ENCODE peak calls at places on chromosome 13, in four cellular contexts. One of them, this sample, is unnamed.

GRCh38 chr13:74128171-74128767 is 5.9 kb downstream of the KLF12 start:
- DNase-seq in nephron progenitor cell: peak
- DNase-seq in NAMALWA: no peak
- DNase-seq in HTR-8/SVneo: no peak
- DNase-seq in this sample: no peak

GRCh38 chr13:30832845-30833332 is 73.2 kb upstream of the MEDAG start:
- DNase-seq in nephron progenitor cell: peak
- DNase-seq in NAMALWA: peak
- DNase-seq in HTR-8/SVneo: peak
- DNase-seq in this sample: peak

GRCh38 chr13:60148918-60149317 is 14.8 kb downstream of the DIAPH3 start:
- DNase-seq in nephron progenitor cell: no peak
- DNase-seq in NAMALWA: no peak
- DNase-seq in HTR-8/SVneo: no peak
- DNase-seq in this sample: no peak

GRCh38 chr13:63124863-63125262 is 1709.2 kb upstream of the PCDH20 start:
- DNase-seq in nephron progenitor cell: no peak
- DNase-seq in NAMALWA: peak
- DNase-seq in HTR-8/SVneo: no peak
- DNase-seq in this sample: no peak

GRCh38 chr13:100825551-100825950 is 151.0 kb upstream of the TMTC4 start:
- DNase-seq in nephron progenitor cell: no peak
- DNase-seq in NAMALWA: no peak
- DNase-seq in HTR-8/SVneo: no peak
- DNase-seq in this sample: no peak

GRCh38 chr13:31908696-31909386 is 122.7 kb upstream of the FRY start:
- DNase-seq in nephron progenitor cell: no peak
- DNase-seq in NAMALWA: no peak
- DNase-seq in HTR-8/SVneo: no peak
- DNase-seq in this sample: no peak

GRCh38 chr13:73657821-73658540 is 476.2 kb downstream of the KLF12 start:
- DNase-seq in nephron progenitor cell: no peak
- DNase-seq in NAMALWA: no peak
- DNase-seq in HTR-8/SVneo: no peak
- DNase-seq in this sample: no peak

GRCh38 chr13:96925869-96926628 is 68.2 kb downstream of the OXGR1 start:
- DNase-seq in nephron progenitor cell: no peak
- DNase-seq in NAMALWA: no peak
- DNase-seq in HTR-8/SVneo: no peak
- DNase-seq in this sample: no peak

GRCh38 chr13:48214519-48215121 is 18.4 kb upstream of the ITM2B start:
- DNase-seq in nephron progenitor cell: no peak
- DNase-seq in NAMALWA: no peak
- DNase-seq in HTR-8/SVneo: no peak
- DNase-seq in this sample: no peak

GRCh38 chr13:89726690-89727435 is 1620.6 kb upstream of the MIR17HG start:
- DNase-seq in nephron progenitor cell: no peak
- DNase-seq in NAMALWA: no peak
- DNase-seq in HTR-8/SVneo: no peak
- DNase-seq in this sample: no peak

GRCh38 chr13:28410096-28410495 is 84.8 kb downstream of the FLT1 start:
- DNase-seq in nephron progenitor cell: no peak
- DNase-seq in NAMALWA: no peak
- DNase-seq in HTR-8/SVneo: no peak
- DNase-seq in this sample: no peak

GRCh38 chr13:98979012-98979411 is 1.1 kb upstream of the DOCK9 start:
- DNase-seq in nephron progenitor cell: no peak
- DNase-seq in NAMALWA: no peak
- DNase-seq in HTR-8/SVneo: no peak
- DNase-seq in this sample: peak

GRCh38 chr13:28494861-28495585 is at the start of gene FLT1:
- DNase-seq in nephron progenitor cell: peak
- DNase-seq in NAMALWA: no peak
- DNase-seq in HTR-8/SVneo: no peak
- DNase-seq in this sample: peak

GRCh38 chr13:83881917-83882625 is at the start of gene SLITRK1:
- DNase-seq in nephron progenitor cell: peak
- DNase-seq in NAMALWA: peak
- DNase-seq in HTR-8/SVneo: peak
- DNase-seq in this sample: no peak

GRCh38 chr13:109369357-109370052 is 416.9 kb downstream of the IRS2 start:
- DNase-seq in nephron progenitor cell: no peak
- DNase-seq in NAMALWA: no peak
- DNase-seq in HTR-8/SVneo: no peak
- DNase-seq in this sample: no peak

GRCh38 chr13:94239135-94239534 is 240.3 kb downstream of the DCT start:
- DNase-seq in nephron progenitor cell: no peak
- DNase-seq in NAMALWA: no peak
- DNase-seq in HTR-8/SVneo: peak
- DNase-seq in this sample: peak

GRCh38 chr13:62085337-62085736 is 669.7 kb upstream of the PCDH20 start:
- DNase-seq in nephron progenitor cell: no peak
- DNase-seq in NAMALWA: no peak
- DNase-seq in HTR-8/SVneo: no peak
- DNase-seq in this sample: no peak

GRCh38 chr13:113785051-113786010 is 26.3 kb downstream of the TMEM255B start:
- DNase-seq in nephron progenitor cell: no peak
- DNase-seq in NAMALWA: no peak
- DNase-seq in HTR-8/SVneo: peak
- DNase-seq in this sample: peak

GRCh38 chr13:22114630-22115311 is 443.9 kb downstream of the FGF9 start:
- DNase-seq in nephron progenitor cell: peak
- DNase-seq in NAMALWA: peak
- DNase-seq in HTR-8/SVneo: no peak
- DNase-seq in this sample: no peak

GRCh38 chr13:31056650-31057275 is 104.9 kb downstream of the HSPH1 start:
- DNase-seq in nephron progenitor cell: no peak
- DNase-seq in NAMALWA: no peak
- DNase-seq in HTR-8/SVneo: no peak
- DNase-seq in this sample: no peak

GRCh38 chr13:103250071-103250470 is 183.9 kb upstream of the SLC10A2 start:
- DNase-seq in nephron progenitor cell: no peak
- DNase-seq in NAMALWA: no peak
- DNase-seq in HTR-8/SVneo: no peak
- DNase-seq in this sample: no peak

GRCh38 chr13:97068964-97069815 is 74.9 kb upstream of the OXGR1 start:
- DNase-seq in nephron progenitor cell: no peak
- DNase-seq in NAMALWA: no peak
- DNase-seq in HTR-8/SVneo: no peak
- DNase-seq in this sample: peak

GRCh38 chr13:99157046-99157445 is 43.6 kb upstream of the UBAC2 start:
- DNase-seq in nephron progenitor cell: no peak
- DNase-seq in NAMALWA: no peak
- DNase-seq in HTR-8/SVneo: no peak
- DNase-seq in this sample: no peak

GRCh38 chr13:51469790-51470189 is 17.0 kb upstream of the INTS6 start:
- DNase-seq in nephron progenitor cell: no peak
- DNase-seq in NAMALWA: no peak
- DNase-seq in HTR-8/SVneo: no peak
- DNase-seq in this sample: no peak

GRCh38 chr13:79776538-79776937 is 295.6 kb downstream of the NDFIP2 start:
- DNase-seq in nephron progenitor cell: no peak
- DNase-seq in NAMALWA: no peak
- DNase-seq in HTR-8/SVneo: no peak
- DNase-seq in this sample: no peak

GRCh38 chr13:114102521-114103288 is 29.7 kb downstream of the RASA3 start:
- DNase-seq in nephron progenitor cell: peak
- DNase-seq in NAMALWA: no peak
- DNase-seq in HTR-8/SVneo: no peak
- DNase-seq in this sample: no peak

GRCh38 chr13:64332048-64332447 is 2898.1 kb downstream of the PCDH9 start:
- DNase-seq in nephron progenitor cell: no peak
- DNase-seq in NAMALWA: no peak
- DNase-seq in HTR-8/SVneo: peak
- DNase-seq in this sample: no peak

GRCh38 chr13:105937451-105937850 is 598.0 kb downstream of the EFNB2 start:
- DNase-seq in nephron progenitor cell: no peak
- DNase-seq in NAMALWA: no peak
- DNase-seq in HTR-8/SVneo: peak
- DNase-seq in this sample: no peak

GRCh38 chr13:51328488-51328887 is 11.0 kb upstream of the SERPINE3 start:
- DNase-seq in nephron progenitor cell: no peak
- DNase-seq in NAMALWA: no peak
- DNase-seq in HTR-8/SVneo: no peak
- DNase-seq in this sample: no peak

GRCh38 chr13:111620586-111620985 is 300.1 kb downstream of the TEX29 start:
- DNase-seq in nephron progenitor cell: no peak
- DNase-seq in NAMALWA: no peak
- DNase-seq in HTR-8/SVneo: no peak
- DNase-seq in this sample: no peak

GRCh38 chr13:24083722-24084421 is 76.6 kb upstream of the SPATA13 start:
- DNase-seq in nephron progenitor cell: no peak
- DNase-seq in NAMALWA: no peak
- DNase-seq in HTR-8/SVneo: no peak
- DNase-seq in this sample: no peak

GRCh38 chr13:51818771-51819511 is 15.0 kb upstream of the DHRS12 start:
- DNase-seq in nephron progenitor cell: no peak
- DNase-seq in NAMALWA: no peak
- DNase-seq in HTR-8/SVneo: no peak
- DNase-seq in this sample: no peak

GRCh38 chr13:110559429-110559943 is 2.0 kb downstream of the RAB20 start:
- DNase-seq in nephron progenitor cell: no peak
- DNase-seq in NAMALWA: no peak
- DNase-seq in HTR-8/SVneo: no peak
- DNase-seq in this sample: no peak

GRCh38 chr13:46146898-46147297 is 35.1 kb downstream of the LCP1 start:
- DNase-seq in nephron progenitor cell: peak
- DNase-seq in NAMALWA: no peak
- DNase-seq in HTR-8/SVneo: no peak
- DNase-seq in this sample: no peak

GRCh38 chr13:45847554-45848224 is 3.9 kb downstream of the SIAH3 start:
- DNase-seq in nephron progenitor cell: no peak
- DNase-seq in NAMALWA: peak
- DNase-seq in HTR-8/SVneo: no peak
- DNase-seq in this sample: peak

This sample was measured in dermis microvascular lymphatic vessel endothelial cell.